ENCODE peak calls at places on chromosomes 2 and 18, in six cellular contexts. A, P, J, B, Y and F are unnamed samples. For H3K4me1, the result is how much of the 10 kb centered on the place peaks cover.

GRCh38 chr18:9716375-9716774 is 8.3 kb downstream of the RAB31 start:
- DNase-seq in A (no peak), P (no peak), J (no peak), B (no peak), Y (peak), F (no peak)

GRCh38 chr18:40124107-40124506 is 1830.9 kb upstream of the PIK3C3 start:
- DNase-seq in A (no peak), P (no peak), J (no peak), B (no peak), Y (no peak), F (no peak)

GRCh38 chr18:41858761-41859555 is 96.1 kb upstream of the PIK3C3 start:
- DNase-seq in A (no peak), P (no peak), J (no peak), B (no peak), Y (no peak), F (no peak)

GRCh38 chr2:203732072-203732952 is 25.9 kb downstream of the CD28 start:
- DNase-seq in A (no peak), P (no peak), J (no peak), B (no peak), Y (no peak), F (no peak)

GRCh38 chr2:24871852-24872323 is 48.1 kb downstream of the ADCY3 start:
- DNase-seq in A (no peak), P (no peak), J (no peak), B (no peak), Y (no peak), F (no peak)

GRCh38 chr2:226544581-226545210 is 254.9 kb downstream of the IRS1 start:
- DNase-seq in A (no peak), P (no peak), J (no peak), B (no peak), Y (no peak), F (no peak)

GRCh38 chr2:232600053-232600773 is 33.2 kb upstream of the EFHD1 start:
- DNase-seq in A (no peak), P (no peak), J (no peak), B (no peak), Y (no peak), F (no peak)

GRCh38 chr18:58580078-58580477 is 48.8 kb downstream of the ALPK2 start:
- DNase-seq in A (no peak), P (peak), J (no peak), B (no peak), Y (no peak), F (no peak)

GRCh38 chr2:24511894-24512293 is 20.8 kb downstream of the NCOA1 start:
- DNase-seq in A (no peak), P (no peak), J (no peak), B (no peak), Y (no peak), F (no peak)

GRCh38 chr2:197360744-197361156 is 50.2 kb upstream of the ANKRD44 start:
- DNase-seq in A (no peak), P (no peak), J (no peak), B (no peak), Y (no peak), F (no peak)

GRCh38 chr2:6297238-6297637 is 568.5 kb downstream of the CMPK2 start:
- DNase-seq in A (no peak), P (no peak), J (no peak), B (no peak), Y (no peak), F (no peak)

GRCh38 chr2:20999906-21000645 is 43.8 kb downstream of the APOB start:
- DNase-seq in A (no peak), P (peak), J (no peak), B (no peak), Y (no peak), F (no peak)

GRCh38 chr2:1731963-1732768 is 12.1 kb downstream of the PXDN start:
- DNase-seq in A (no peak), P (no peak), J (no peak), B (peak), Y (peak), F (no peak)

GRCh38 chr2:1731512-1731962 is 12.8 kb downstream of the PXDN start:
- DNase-seq in A (peak), P (no peak), J (no peak), B (peak), Y (peak), F (no peak)

GRCh38 chr2:1729264-1729663 is 15.1 kb downstream of the PXDN start:
- DNase-seq in A (peak), P (no peak), J (no peak), B (no peak), Y (peak), F (no peak)

GRCh38 chr2:1728821-1729220 is 15.5 kb downstream of the PXDN start:
- DNase-seq in A (peak), P (no peak), J (no peak), B (peak), Y (peak), F (peak)

DNA sequence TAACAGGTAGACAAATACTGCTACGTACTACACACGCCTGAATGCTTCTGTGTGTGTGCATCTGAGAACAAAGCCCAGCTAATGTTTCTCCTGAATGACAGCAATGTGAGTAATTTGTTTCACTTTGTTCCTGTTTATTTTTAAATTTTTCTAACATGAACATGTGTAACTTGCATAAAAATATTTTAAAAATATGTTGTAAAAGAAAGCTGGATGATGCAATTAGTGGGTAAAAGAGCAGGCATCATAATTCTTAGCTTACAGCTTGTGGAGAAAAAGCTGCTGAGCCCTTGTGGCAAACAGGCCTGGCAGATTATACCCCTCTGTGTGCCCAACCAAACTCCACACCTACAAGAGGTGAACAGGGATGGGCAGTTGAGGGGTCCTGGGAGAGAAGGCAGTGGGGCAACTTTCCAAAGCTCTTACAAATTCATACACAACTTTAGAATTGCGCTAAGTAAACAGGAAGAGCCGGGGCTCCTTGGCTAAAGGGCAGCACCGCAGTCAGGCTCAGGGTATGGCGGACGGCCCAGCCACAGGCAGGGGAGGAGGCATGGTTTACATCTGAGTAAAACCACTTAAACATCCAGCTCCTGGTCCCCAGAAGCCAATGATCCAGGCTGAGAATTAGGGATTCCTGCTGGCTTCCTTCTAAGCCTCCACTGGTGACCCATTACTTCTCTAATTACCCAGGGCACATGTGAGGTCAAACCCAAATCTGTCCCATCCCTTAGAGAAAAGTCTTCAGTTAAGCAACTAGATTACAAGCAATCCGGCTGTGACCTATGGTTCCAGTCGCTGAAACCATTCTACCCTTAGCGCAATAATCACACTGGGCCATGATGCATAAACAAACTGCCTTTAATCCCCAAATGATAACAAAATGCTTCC is 14.0 kb downstream of the PXDN start:
- DNase-seq in A (peak), P (no peak), J (no peak), B (peak), Y (peak), F (peak)
- H3K4me1 ChIP-seq in A (under half), P (under half), J (under half), B (under half), Y (half or more), F (under half)

DNA sequence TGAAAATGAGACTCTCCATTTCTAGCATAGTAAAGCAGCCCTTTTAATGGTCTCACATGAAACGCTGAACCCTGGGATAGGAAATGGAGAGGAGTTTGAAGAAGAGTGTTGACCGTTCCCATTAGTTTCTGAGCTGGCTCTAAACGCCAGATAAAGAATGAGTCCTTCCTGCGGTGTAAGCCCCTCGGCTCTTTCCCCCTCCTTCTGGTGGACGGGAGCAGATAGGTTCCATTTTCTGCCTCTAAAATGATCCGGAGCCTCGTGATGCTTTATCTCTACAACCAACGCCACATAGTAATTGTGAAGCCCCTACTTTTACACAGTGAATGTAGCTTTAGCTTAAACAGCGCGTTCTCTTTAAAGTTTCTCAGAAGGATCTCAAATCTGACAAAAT is 24.1 kb upstream of the ZNF516 start:
- DNase-seq in A (no peak), P (no peak), J (no peak), B (no peak), Y (no peak), F (no peak)
- H3K4me3 ChIP-seq in A (no peak), P (no peak), J (no peak), B (no peak), Y (peak), F (no peak)

DNA sequence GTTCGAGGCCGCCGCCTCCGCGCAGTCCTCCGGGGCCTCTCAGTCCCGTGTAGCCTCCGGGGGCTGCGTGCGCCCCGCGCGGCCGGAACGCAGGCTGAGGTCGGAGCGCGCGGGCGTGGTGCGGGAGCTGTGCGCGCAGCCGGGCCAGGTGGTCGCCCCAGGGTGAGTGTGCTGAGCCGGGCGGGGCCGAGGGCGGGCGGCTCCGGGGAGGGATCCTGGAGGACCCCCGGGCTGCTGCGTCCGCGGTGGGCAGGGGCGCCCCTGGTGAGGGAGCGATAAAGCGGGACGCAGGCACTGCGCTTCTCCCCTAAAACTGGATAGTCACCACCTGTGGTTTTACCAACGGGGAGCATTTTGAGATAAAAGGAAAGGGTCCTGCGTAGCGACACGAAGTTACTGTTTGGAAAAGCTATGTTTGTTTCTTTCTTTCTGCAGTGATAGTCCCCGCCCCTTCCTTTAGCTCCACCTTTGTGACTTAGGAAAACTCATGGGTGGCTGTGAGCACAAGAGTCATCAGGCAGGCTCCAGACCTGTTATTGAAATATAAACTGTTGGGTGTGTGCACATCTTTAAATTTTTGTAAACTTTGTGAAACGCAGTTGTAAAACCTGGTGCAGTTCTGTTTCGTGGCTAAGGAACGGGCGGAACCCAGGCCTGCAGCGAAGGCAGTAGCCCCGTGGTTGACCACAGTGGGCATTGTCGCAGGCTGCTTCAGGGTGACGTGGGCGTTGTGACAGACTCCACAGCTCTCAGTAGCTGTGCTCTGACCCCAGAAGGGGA is 687 bp downstream of the CTDP1 start:
- DNase-seq in A (no peak), P (peak), J (peak), B (peak), Y (no peak), F (no peak)
- H3K4me1 ChIP-seq in A (under half), P (under half), J (half or more), B (under half), Y (under half), F (under half)

DNA sequence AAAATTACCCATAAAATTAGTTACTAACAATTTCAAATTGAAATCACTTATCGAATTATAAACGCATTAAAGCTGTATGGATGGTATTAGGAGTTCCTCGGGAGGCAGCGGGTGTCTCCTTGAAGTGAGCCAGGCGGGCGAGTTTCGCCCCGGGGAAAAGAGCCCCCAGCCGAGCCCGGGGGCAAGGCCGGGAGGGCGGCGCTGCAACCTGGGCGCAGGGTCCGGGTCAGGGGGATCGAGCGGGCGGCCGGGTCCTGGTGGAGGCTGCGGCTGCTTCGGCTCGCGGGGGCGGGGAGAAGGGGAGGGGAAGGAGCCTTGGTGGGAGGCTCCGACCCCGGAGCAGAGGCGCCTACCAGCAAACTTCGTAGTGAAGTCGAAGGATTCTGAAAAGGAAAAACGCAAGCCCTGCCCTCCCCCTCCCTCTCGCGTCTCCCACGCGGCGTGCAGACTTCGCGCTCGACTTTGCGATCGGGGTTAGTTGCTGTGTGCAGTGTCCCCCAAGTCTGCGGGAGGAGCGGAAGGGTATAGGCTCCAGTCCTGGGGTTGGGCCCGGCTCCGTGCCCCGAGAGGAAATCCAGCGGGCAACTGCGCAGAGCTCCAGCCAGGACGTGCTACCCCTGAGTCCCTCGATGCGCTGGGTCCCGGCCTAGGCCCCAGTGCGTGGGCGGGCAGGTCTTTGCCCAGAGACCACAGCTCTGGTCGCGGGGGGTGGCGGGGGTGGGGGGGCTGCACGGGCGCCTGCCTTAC is 140.9 kb downstream of the MEIS1 start:
- DNase-seq in A (no peak), P (peak), J (no peak), B (peak), Y (peak), F (peak)
- H3K4me3 ChIP-seq in A (peak), P (peak), J (no peak), B (no peak), Y (peak), F (peak)